ENCODE peak calls at places on chromosomes 6 and 20, in four cellular contexts. N, K, X and W are unnamed samples. For H3K4me1, the result is how much of the 10 kb centered on the place peaks cover.

GRCh38 chr6:52253494-52253893 is 9.2 kb upstream of the IL17F start:
- DNase-seq in N (no peak), K (no peak), X (no peak), W (no peak)

GRCh38 chr6:144123836-144124235 is 26.5 kb upstream of the STX11 start:
- DNase-seq in N (no peak), K (no peak), X (no peak), W (no peak)

GRCh38 chr20:32037929-32038328 is 14.1 kb upstream of the HCK start:
- DNase-seq in N (peak), K (no peak), X (no peak), W (no peak)

GRCh38 chr6:56804996-56805395 is 149.9 kb upstream of the BEND6 start:
- DNase-seq in N (peak), K (no peak), X (no peak), W (no peak)

GRCh38 chr6:144574796-144575195 is 289.7 kb downstream of the UTRN start:
- DNase-seq in N (peak), K (no peak), X (no peak), W (no peak)

GRCh38 chr6:170522565-170523183 is 30.4 kb downstream of the PSMB1 start:
- DNase-seq in N (peak), K (no peak), X (no peak), W (no peak)

GRCh38 chr6:147906361-147906760 is 397.9 kb downstream of the SAMD5 start:
- DNase-seq in N (no peak), K (no peak), X (no peak), W (no peak)

GRCh38 chr6:33208089-33208967 is at the start of gene RING1:
- DNase-seq in N (peak), K (peak), X (peak), W (peak)

GRCh38 chr6:30767158-30767943 is 23.0 kb upstream of the IER3 start:
- DNase-seq in N (no peak), K (no peak), X (no peak), W (no peak)

GRCh38 chr6:56992053-56992452 is 37.1 kb downstream of the BEND6 start:
- DNase-seq in N (no peak), K (no peak), X (no peak), W (no peak)

GRCh38 chr6:160978141-160978926 is 13.2 kb upstream of the MAP3K4 start:
- DNase-seq in N (peak), K (peak), X (no peak), W (no peak)

GRCh38 chr6:52596371-52597028 is 19.6 kb upstream of the TRAM2 start:
- DNase-seq in N (peak), K (no peak), X (no peak), W (no peak)

GRCh38 chr6:153965996-153966395 is 73.0 kb upstream of the OPRM1 start:
- DNase-seq in N (no peak), K (no peak), X (no peak), W (no peak)

GRCh38 chr6:134196568-134197301 is 121.2 kb downstream of the SGK1 start:
- DNase-seq in N (no peak), K (no peak), X (no peak), W (no peak)

GRCh38 chr6:39260953-39261352 is 31.7 kb upstream of the KCNK5 start:
- DNase-seq in N (no peak), K (no peak), X (no peak), W (no peak)

GRCh38 chr20:2871111-2871465 is 2.2 kb upstream of the PTPRA start:
- DNase-seq in N (peak), K (no peak), X (no peak), W (no peak)

GRCh38 chr6:3309391-3310050 is 50.8 kb downstream of the PSMG4 start:
- DNase-seq in N (no peak), K (no peak), X (no peak), W (no peak)

GRCh38 chr6:69279805-69280204 is 517.0 kb downstream of the LMBRD1 start:
- DNase-seq in N (no peak), K (no peak), X (no peak), W (no peak)

GRCh38 chr6:130632897-130633296 is 194.3 kb upstream of the SMLR1 start:
- DNase-seq in N (no peak), K (no peak), X (no peak), W (no peak)

GRCh38 chr20:62362991-62363919 is 3.9 kb downstream of the LAMA5 start:
- DNase-seq in N (no peak), K (peak), X (peak), W (peak)

GRCh38 chr20:19909696-19910095 is 107.5 kb upstream of the NAA20 start:
- DNase-seq in N (no peak), K (no peak), X (no peak), W (peak)

GRCh38 chr6:13766201-13766634 is 48.1 kb downstream of the MCUR1 start:
- DNase-seq in N (peak), K (no peak), X (no peak), W (no peak)

GRCh38 chr20:51456511-51457280 is 85.8 kb downstream of the NFATC2 start:
- DNase-seq in N (peak), K (peak), X (peak), W (peak)

GRCh38 chr6:147260091-147260490 is 55.9 kb downstream of the STXBP5 start:
- DNase-seq in N (no peak), K (no peak), X (no peak), W (no peak)

GRCh38 chr20:59561228-59561605 is 43.1 kb upstream of the PHACTR3 start:
- DNase-seq in N (no peak), K (no peak), X (no peak), W (no peak)

GRCh38 chr20:38818113-38819065 is 12.9 kb downstream of the PPP1R16B start:
- DNase-seq in N (no peak), K (no peak), X (no peak), W (no peak)

GRCh38 chr6:83429857-83430605 is 820 bp downstream of the ME1 start:
- DNase-seq in N (peak), K (no peak), X (peak), W (no peak)

GRCh38 chr6:86581833-86582232 is 355.5 kb upstream of the HTR1E start:
- DNase-seq in N (no peak), K (no peak), X (no peak), W (no peak)

GRCh38 chr6:88728756-88729155 is 234.7 kb downstream of the RNGTT start:
- DNase-seq in N (no peak), K (no peak), X (no peak), W (no peak)

GRCh38 chr6:9250852-9251251 is 815.5 kb upstream of the SLC35B3 start:
- DNase-seq in N (peak), K (no peak), X (peak), W (no peak)

GRCh38 chr6:31035862-31036497 is 25.7 kb downstream of the MUC22 start:
- DNase-seq in N (peak), K (no peak), X (no peak), W (no peak)

GRCh38 chr6:38806271-38806670 is 91.2 kb downstream of the DNAH8 start:
- DNase-seq in N (no peak), K (no peak), X (no peak), W (no peak)

GRCh38 chr6:145736854-145737181 is 1.5 kb upstream of the EPM2A start:
- DNase-seq in N (peak), K (peak), X (no peak), W (no peak)

DNA sequence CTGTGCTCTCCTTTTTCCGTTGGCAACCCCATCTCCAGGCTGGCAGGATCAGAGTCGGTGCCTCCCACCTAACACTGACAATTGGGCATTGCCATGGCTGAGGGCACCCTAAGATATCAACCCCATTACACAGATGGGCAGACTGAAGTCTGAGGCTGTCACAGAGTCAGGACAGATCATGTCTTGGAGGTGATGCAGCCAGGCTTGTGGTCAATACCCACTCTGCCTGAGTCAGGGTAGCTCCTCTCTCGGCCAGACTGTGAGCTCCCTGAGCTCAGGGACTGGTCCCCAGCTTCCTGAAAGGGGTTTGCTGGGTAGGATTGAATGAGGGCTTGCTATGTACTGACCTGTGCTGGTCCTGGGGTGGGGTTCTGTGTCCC is 59.5 kb downstream of the MRPL14 start:
- DNase-seq in N (peak), K (no peak), X (no peak), W (peak)
- H3K4me1 ChIP-seq in N (under half), K (under half), X (under half), W (under half)

GRCh38 chr6:108723594-108723993 is 124.6 kb upstream of the ARMC2 start:
- DNase-seq in N (no peak), K (no peak), X (no peak), W (no peak)
- H3K4me1 ChIP-seq in N (under half), K (under half), X (under half), W (under half)

DNA sequence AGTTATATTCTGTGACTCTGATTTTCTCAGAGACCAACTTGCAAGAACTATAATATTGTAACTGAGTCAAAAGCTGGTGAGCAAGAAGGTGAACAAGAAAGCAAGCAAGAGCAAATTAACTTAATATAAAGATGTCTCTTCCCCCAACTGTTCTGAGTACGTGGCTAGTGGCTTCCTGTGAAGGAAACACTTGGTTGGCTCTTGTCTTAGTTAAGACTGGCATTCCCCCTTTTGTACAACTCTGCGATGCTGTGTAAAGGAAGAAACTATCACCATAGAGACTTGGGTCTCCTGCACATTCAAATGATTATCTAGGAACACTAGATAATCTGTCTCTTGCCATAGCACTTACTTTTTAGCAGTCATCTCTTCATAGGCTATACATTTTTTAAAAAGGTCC is 47.3 kb upstream of the TNFAIP3 start:
- DNase-seq in N (no peak), K (no peak), X (no peak), W (no peak)
- H3K4me1 ChIP-seq in N (under half), K (under half), X (under half), W (under half)

DNA sequence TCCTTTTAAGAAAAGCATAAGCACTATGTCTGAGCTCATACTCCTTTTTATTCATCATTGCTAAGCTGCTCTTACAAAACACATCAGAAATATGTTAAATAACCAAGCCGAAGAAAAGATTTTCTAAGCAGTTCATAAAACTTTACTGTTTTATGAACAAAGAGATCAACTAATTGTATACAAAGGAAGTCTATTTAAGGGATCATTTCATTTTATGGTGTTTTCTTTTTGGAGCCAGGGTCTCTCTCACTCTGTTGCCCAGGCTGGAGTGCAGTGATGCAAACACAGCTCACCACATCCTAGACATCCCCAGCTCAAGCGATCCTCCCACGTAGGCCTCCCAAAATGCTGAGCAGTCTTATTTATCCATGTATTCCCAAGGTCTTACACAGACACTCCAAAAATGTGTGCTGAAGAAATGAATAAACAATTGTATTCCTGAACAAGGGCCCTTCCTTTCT is 9.3 kb downstream of the NUDT3 start:
- DNase-seq in N (peak), K (peak), X (no peak), W (no peak)
- H3K4me1 ChIP-seq in N (under half), K (under half), X (under half), W (under half)

GRCh38 chr20:46739441-46740213 is 30.2 kb downstream of the SLC2A10 start:
- DNase-seq in N (peak), K (no peak), X (peak), W (no peak)

GRCh38 chr20:46741924-46742692 is 32.7 kb downstream of the SLC2A10 start:
- DNase-seq in N (no peak), K (no peak), X (no peak), W (no peak)

GRCh38 chr20:46746972-46747371 is 37.5 kb downstream of the SLC2A10 start:
- DNase-seq in N (peak), K (no peak), X (no peak), W (peak)

GRCh38 chr20:46740214-46740609 is 30.8 kb downstream of the SLC2A10 start:
- DNase-seq in N (no peak), K (no peak), X (no peak), W (no peak)

DNA sequence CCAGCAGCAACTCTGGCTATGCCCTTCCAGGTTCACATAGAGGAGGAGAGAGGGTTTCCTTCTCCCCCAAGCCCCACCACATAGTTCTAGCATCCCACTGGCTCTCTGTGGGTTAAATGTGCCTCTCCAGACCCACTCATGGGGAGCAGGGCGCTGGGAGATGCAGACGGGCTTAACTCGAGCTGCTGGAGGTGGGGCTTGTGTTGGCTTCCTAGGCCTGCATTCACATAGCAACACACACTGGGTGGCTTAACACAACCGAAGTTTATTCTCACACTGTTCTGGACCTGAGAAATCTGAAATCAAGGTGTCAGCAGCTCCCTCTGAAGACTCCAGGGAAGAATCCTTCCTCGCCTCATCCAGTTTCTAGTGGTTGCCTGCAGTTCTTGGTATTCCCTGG is 33.6 kb downstream of the SLC2A10 start:
- DNase-seq in N (no peak), K (no peak), X (no peak), W (no peak)
- H3K4me1 ChIP-seq in N (under half), K (under half), X (under half), W (under half)

GRCh38 chr6:16725145-16725864 is 36.0 kb downstream of the ATXN1 start:
- DNase-seq in N (peak), K (no peak), X (no peak), W (no peak)

GRCh38 chr6:16728513-16729182 is 32.6 kb downstream of the ATXN1 start:
- DNase-seq in N (no peak), K (no peak), X (no peak), W (no peak)

GRCh38 chr6:16729183-16729696 is 32.0 kb downstream of the ATXN1 start:
- DNase-seq in N (peak), K (no peak), X (no peak), W (no peak)

GRCh38 chr6:16729744-16730143 is 31.5 kb downstream of the ATXN1 start:
- DNase-seq in N (no peak), K (no peak), X (no peak), W (no peak)

DNA sequence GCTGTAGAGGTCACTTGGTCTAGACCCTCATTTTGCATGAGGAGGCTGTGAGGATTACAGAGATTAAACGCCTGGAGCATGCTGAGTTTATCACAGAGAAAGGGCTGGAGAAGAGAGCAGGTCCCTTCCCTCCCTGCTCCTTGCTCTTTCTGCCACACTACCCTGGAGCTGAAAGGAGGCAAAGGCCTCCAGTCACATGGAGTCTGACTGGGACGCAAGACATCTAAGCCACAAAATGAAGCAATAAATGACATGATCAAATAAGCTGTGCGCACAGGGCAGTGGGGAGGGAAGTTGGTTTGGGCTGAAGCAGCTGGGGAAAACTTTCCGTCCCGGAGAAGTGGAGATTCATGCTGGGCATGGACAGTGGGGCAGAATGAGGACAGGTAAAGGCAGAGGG is 33.3 kb downstream of the ATXN1 start:
- DNase-seq in N (no peak), K (no peak), X (no peak), W (no peak)
- H3K4me1 ChIP-seq in N (under half), K (under half), X (under half), W (under half)

GRCh38 chr20:4234664-4235063 is 219.3 kb upstream of the RNF24 start:
- DNase-seq in N (no peak), K (no peak), X (no peak), W (no peak)
- H3K4me1 ChIP-seq in N (under half), K (under half), X (under half), W (under half)

GRCh38 chr6:6676910-6677441 is 88.5 kb downstream of the LY86 start:
- DNase-seq in N (peak), K (peak), X (peak), W (peak)
- H3K4me1 ChIP-seq in N (under half), K (under half), X (under half), W (under half)

GRCh38 chr6:166595061-166595780 is 8.7 kb upstream of the RAMACL start:
- DNase-seq in N (peak), K (peak), X (no peak), W (no peak)
- H3K4me1 ChIP-seq in N (half or more), K (under half), X (under half), W (under half)